ENCODE peak calls at places on chromosomes 12 and 14, in ten cellular contexts. S, B, L, Y, E, D, H, K, R and I are unnamed samples.

GRCh38 chr12:94649349-94650142 is 811 bp downstream of the TMCC3 start:
- DNase-seq in S (peak; percentile 67), B (peak; percentile 19), L (peak; percentile 81), Y (peak; percentile 40), E (no peak), D (peak; percentile 35), H (peak; percentile 57), K (no peak), R (peak; percentile 29), I (no peak)

GRCh38 chr12:3170423-3171194 is 93.4 kb downstream of the TSPAN9 start:
- DNase-seq in S (no peak), B (no peak), L (no peak), Y (peak; percentile 81), E (peak; percentile 76), D (peak; percentile 91), H (no peak), K (no peak), R (no peak), I (no peak)

GRCh38 chr12:39622306-39622705 is 2.7 kb upstream of the ABCD2 start:
- DNase-seq in S (no peak), B (no peak), L (no peak), Y (no peak), E (no peak), D (no peak), H (no peak), K (no peak), R (no peak), I (no peak)

GRCh38 chr12:98352218-98352811 is 163.1 kb upstream of the TMPO start:
- DNase-seq in S (no peak), B (no peak), L (no peak), Y (peak; percentile 76), E (peak; percentile 34), D (peak; percentile 99), H (no peak), K (no peak), R (no peak), I (no peak)

GRCh38 chr14:83611906-83612305 is 1918.0 kb upstream of the FLRT2 start:
- DNase-seq in S (no peak), B (no peak), L (no peak), Y (no peak), E (no peak), D (no peak), H (no peak), K (no peak), R (no peak), I (no peak)

GRCh38 chr12:62772556-62772955 is 162.4 kb downstream of the PPM1H start:
- DNase-seq in S (no peak), B (no peak), L (no peak), Y (peak; percentile 14), E (no peak), D (peak; percentile 42), H (no peak), K (no peak), R (no peak), I (no peak)

GRCh38 chr14:93727917-93728650 is 60.2 kb downstream of the PRIMA1 start:
- DNase-seq in S (no peak), B (no peak), L (no peak), Y (no peak), E (no peak), D (no peak), H (no peak), K (no peak), R (no peak), I (no peak)

GRCh38 chr14:73714656-73715081 is 485 bp upstream of the PNMA1 start:
- DNase-seq in S (no peak), B (no peak), L (no peak), Y (peak; percentile 39), E (no peak), D (peak; percentile 39), H (no peak), K (no peak), R (no peak), I (no peak)

GRCh38 chr12:99436584-99436983 is 211.0 kb upstream of the GARIN6 start:
- DNase-seq in S (no peak), B (no peak), L (no peak), Y (no peak), E (no peak), D (no peak), H (no peak), K (no peak), R (no peak), I (no peak)

GRCh38 chr14:75274899-75275569 is 3.6 kb upstream of the FOS start:
- DNase-seq in S (no peak), B (peak; percentile 69), L (peak; percentile 22), Y (no peak), E (no peak), D (peak; percentile 71), H (peak; percentile 86), K (no peak), R (no peak), I (no peak)

GRCh38 chr12:132396657-132397056 is 67.3 kb upstream of the GALNT9 start:
- DNase-seq in S (no peak), B (no peak), L (no peak), Y (no peak), E (no peak), D (no peak), H (no peak), K (no peak), R (no peak), I (no peak)

GRCh38 chr14:99589651-99590530 is 14.1 kb downstream of the CCDC85C start:
- DNase-seq in S (no peak), B (no peak), L (no peak), Y (no peak), E (no peak), D (no peak), H (no peak), K (no peak), R (no peak), I (no peak)

GRCh38 chr14:50675597-50675996 is 7.5 kb upstream of the SAV1 start:
- DNase-seq in S (peak; percentile 29), B (no peak), L (no peak), Y (peak; percentile 62), E (no peak), D (peak; percentile 54), H (no peak), K (no peak), R (no peak), I (no peak)

GRCh38 chr14:91008759-91009409 is 51.6 kb downstream of the RPS6KA5 start:
- DNase-seq in S (no peak), B (no peak), L (no peak), Y (peak; percentile 22), E (no peak), D (peak; percentile 48), H (no peak), K (no peak), R (no peak), I (no peak)

GRCh38 chr14:58227096-58227819 is 17.4 kb upstream of the PSMA3 start:
- DNase-seq in S (no peak), B (no peak), L (no peak), Y (no peak), E (no peak), D (no peak), H (no peak), K (no peak), R (no peak), I (no peak)
- H3K4me3 ChIP-seq in S (no peak overlapping the region), B (no peak overlapping the region), L (no peak overlapping the region), Y (no peak overlapping the region), E (no peak overlapping the region), D (no peak overlapping the region), H (no peak overlapping the region), K (no peak overlapping the region), R (no peak overlapping the region), I (no peak overlapping the region)

DNA sequence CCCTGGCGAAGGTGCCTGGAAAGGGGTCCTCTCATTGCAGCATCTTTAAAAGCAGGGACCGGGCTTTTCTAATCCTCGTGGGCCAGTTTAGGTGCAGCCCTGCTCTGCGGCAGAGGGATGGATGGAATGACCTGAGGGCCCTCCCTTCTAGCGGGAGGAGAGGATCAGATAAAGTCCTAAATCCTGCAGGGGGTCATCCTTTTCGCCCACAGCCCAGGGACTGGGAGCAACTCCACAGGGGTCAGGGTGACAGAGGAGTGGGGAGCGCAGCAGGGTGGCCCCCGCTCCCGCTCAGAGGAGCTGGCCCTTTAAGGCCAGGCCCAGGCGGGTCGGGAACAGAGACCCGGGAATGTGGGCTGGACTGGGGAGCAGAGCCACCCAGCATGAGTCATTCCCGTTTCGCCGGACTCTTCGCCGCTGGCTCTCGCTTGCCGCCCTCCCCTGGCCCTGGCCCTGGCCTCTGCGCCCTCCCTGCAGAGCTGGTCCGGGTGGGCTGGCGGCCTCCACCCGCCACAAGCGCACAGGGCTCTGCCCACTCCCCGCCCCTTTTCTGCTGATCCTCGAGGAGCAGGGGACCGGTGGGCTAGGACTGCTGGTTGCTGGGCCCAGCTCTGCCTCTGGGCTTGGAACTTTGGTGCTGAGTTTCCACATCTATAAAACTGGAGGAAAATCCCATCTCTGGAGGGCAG is 92.9 kb downstream of the NINJ2 start:
- DNase-seq in S (peak; percentile 86), B (no peak), L (peak; percentile 69), Y (peak; percentile 81), E (peak; percentile 54), D (peak; percentile 78), H (peak; percentile 45), K (peak; percentile 92), R (peak; percentile 45), I (no peak)
- H3K4me3 ChIP-seq in S (peak overlapping the region; percentile 92), B (peak overlapping the region; percentile 76), L (peak overlapping the region; percentile 29), Y (peak overlapping the region; percentile 87), E (peak overlapping the region; percentile 69), D (peak overlapping the region; percentile 42), H (peak overlapping the region; percentile 65), K (peak overlapping the region; percentile 76), R (peak overlapping the region; percentile 68), I (peak overlapping the region; percentile 64)

DNA sequence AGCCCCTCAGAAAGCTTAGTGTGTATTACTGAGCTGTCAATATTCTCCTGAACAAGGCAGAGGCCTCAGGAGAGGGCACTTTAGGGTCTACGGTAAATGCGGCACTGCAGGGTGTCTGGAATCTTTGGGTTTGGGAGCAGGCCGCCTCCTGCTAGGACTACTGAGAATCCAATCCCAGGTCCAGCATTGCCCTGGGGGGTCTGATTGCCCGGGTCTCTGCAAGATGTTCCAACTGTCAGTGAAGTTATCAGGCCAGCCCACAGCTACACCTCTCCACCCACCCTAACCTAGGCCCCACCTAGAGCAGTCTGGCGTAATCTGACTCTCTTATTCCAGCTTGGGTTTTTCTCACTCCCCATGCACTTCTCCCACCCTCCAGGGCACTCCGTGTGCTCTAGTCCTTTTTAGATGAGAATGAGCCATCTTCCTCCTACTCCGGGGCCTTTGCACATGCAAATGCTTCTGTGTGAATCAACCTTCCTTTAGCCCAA is 4.4 kb upstream of the ZFP36L1 start:
- DNase-seq in S (peak; percentile 86), B (no peak), L (no peak), Y (no peak), E (no peak), D (no peak), H (no peak), K (peak; percentile 72), R (no peak), I (no peak)
- H3K4me3 ChIP-seq in S (peak overlapping the region; percentile 92), B (no peak overlapping the region), L (no peak overlapping the region), Y (no peak overlapping the region), E (no peak overlapping the region), D (no peak overlapping the region), H (no peak overlapping the region), K (no peak overlapping the region), R (no peak overlapping the region), I (no peak overlapping the region)

DNA sequence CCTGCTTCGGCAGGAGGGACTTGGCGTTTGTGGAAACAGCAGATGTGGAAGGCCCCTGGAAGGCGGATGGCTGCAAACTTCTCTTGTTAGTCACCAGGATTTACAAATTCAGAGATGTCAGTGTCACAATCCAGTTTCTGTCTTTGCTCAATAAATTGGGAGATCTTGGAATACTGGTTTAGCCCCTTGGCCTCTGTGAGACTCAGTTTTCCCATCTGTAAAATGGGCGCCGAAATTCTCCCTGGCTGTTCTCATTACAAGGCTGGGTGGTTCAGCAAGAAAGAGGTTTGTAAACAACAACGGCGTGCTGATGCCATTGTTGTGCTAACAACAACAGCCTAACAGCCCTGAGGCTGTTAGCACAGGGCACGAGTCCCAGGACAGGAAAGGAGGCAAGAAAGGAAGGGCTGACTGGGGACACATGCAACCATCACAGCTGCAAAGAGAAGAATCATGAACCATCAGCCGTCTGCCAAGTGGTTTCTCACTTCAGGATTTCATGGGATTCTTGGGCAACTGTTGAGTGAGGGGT is 127.5 kb downstream of the AACS start:
- DNase-seq in S (peak; percentile 79), B (no peak), L (no peak), Y (no peak), E (no peak), D (no peak), H (no peak), K (no peak), R (no peak), I (no peak)
- H3K4me3 ChIP-seq in S (peak overlapping the region; percentile 17), B (no peak overlapping the region), L (no peak overlapping the region), Y (no peak overlapping the region), E (no peak overlapping the region), D (no peak overlapping the region), H (no peak overlapping the region), K (no peak overlapping the region), R (no peak overlapping the region), I (no peak overlapping the region)